ENCODE peak calls at places on chromosomes 12 and 14, in four cellular contexts. Q, F, L and Y are unnamed samples.

GRCh38 chr12:26434299-26434915 is 239.0 kb downstream of the SSPN start:
- DNase-seq in F (peak; percentile 58), L (no peak), Q (peak; percentile 48), Y (no peak)

GRCh38 chr14:35829449-35829848 is 3.3 kb downstream of the BRMS1L start:
- DNase-seq in F (no peak), Q (no peak), L (no peak), Y (no peak)

GRCh38 chr12:53651718-53652117 is 24.2 kb downstream of the ATP5MC2 start:
- DNase-seq in L (no peak), F (no peak), Q (no peak), Y (no peak)

GRCh38 chr12:94208433-94208921 is 60.1 kb downstream of the PLXNC1 start:
- DNase-seq in Q (no peak), F (no peak), L (no peak), Y (no peak)

GRCh38 chr14:99268776-99269510 is 3.1 kb downstream of the BCL11B start:
- DNase-seq in Q (no peak), L (no peak), F (no peak), Y (no peak)

GRCh38 chr12:6763380-6763779 is 2.8 kb upstream of the PTMS start:
- DNase-seq in Q (no peak), F (no peak), L (no peak), Y (no peak)

GRCh38 chr12:65620026-65620425 is 204.3 kb upstream of the HMGA2 start:
- DNase-seq in Q (no peak), L (no peak), F (no peak), Y (no peak)

GRCh38 chr12:75837700-75838099 is 193.9 kb downstream of the PHLDA1 start:
- DNase-seq in Q (no peak), L (no peak), F (peak; percentile 28), Y (no peak)

GRCh38 chr12:15701721-15702156 is 87.4 kb downstream of the EPS8 start:
- DNase-seq in L (no peak), Q (no peak), F (no peak), Y (no peak)

GRCh38 chr12:108583971-108584370 is 13.9 kb downstream of the TMEM119 start:
- DNase-seq in L (no peak), Q (no peak), F (no peak), Y (no peak)

GRCh38 chr12:31585271-31585670 is 5.7 kb downstream of the DENND5B start:
- DNase-seq in L (no peak), Q (no peak), F (no peak), Y (no peak)

GRCh38 chr12:116524964-116525379 is 34.2 kb upstream of the MAP1LC3B2 start:
- DNase-seq in Q (no peak), F (no peak), L (no peak), Y (no peak)

GRCh38 chr12:71627438-71628002 is 36.1 kb downstream of the ZFC3H1 start:
- DNase-seq in L (no peak), F (no peak), Q (no peak), Y (no peak)

GRCh38 chr12:991350-992278 is 591 bp downstream of the ERC1 start:
- DNase-seq in L (no peak), Q (peak; percentile 83), F (no peak), Y (peak; percentile 33)

GRCh38 chr14:94180655-94181271 is 6.6 kb downstream of the PPP4R4 start:
- DNase-seq in F (no peak), L (no peak), Q (peak; percentile 49), Y (no peak)

GRCh38 chr14:24309538-24310386 is at the start of gene LTB4R2:
- DNase-seq in Q (no peak), F (no peak), L (no peak), Y (no peak)

GRCh38 chr12:114976959-114977358 is 293.0 kb upstream of the TBX3 start:
- DNase-seq in L (no peak), Q (no peak), F (no peak), Y (no peak)

GRCh38 chr12:130953783-130954543 is at the start of gene ADGRD1:
- DNase-seq in L (no peak), F (peak; percentile 73), Q (peak; percentile 62), Y (no peak)

GRCh38 chr12:96770239-96770780 is 136.7 kb upstream of the NEDD1 start:
- DNase-seq in F (no peak), Q (no peak), L (no peak), Y (no peak)

GRCh38 chr14:93832076-93832475 is 43.8 kb upstream of the PRIMA1 start:
- DNase-seq in Q (no peak), F (no peak), L (no peak), Y (no peak)

GRCh38 chr12:29563636-29564035 is 66.2 kb upstream of the OVCH1 start:
- DNase-seq in Q (no peak), F (no peak), L (no peak), Y (no peak)

GRCh38 chr14:20652996-20653975 is 11.8 kb upstream of the OR6S1 start:
- DNase-seq in Q (peak; percentile 59), F (peak; percentile 20), L (no peak), Y (no peak)

GRCh38 chr12:95326855-95327254 is 109.2 kb downstream of the VEZT start:
- DNase-seq in F (no peak), L (no peak), Q (no peak), Y (no peak)

GRCh38 chr12:116594325-116595038 is 35.3 kb downstream of the MAP1LC3B2 start:
- DNase-seq in L (no peak), F (peak; percentile 62), Q (no peak), Y (peak; percentile 69)

GRCh38 chr12:104604070-104604994 is 147.6 kb downstream of the CHST11 start:
- DNase-seq in L (peak; percentile 73), F (peak; percentile 76), Q (peak; percentile 83), Y (peak; percentile 30)

GRCh38 chr12:22101749-22102243 is 55.8 kb downstream of the CMAS start:
- DNase-seq in L (no peak), Q (no peak), F (peak; percentile 24), Y (peak; percentile 17)

GRCh38 chr12:2154521-2154920 is 101.7 kb downstream of the CACNA1C start:
- DNase-seq in F (no peak), Q (no peak), L (no peak), Y (no peak)

GRCh38 chr12:30988086-30988485 is 61.5 kb downstream of the TSPAN11 start:
- DNase-seq in L (no peak), Q (no peak), F (peak; percentile 37), Y (no peak)

GRCh38 chr12:92339198-92339821 is 193.7 kb upstream of the BTG1 start:
- DNase-seq in F (no peak), L (no peak), Q (no peak), Y (no peak)

GRCh38 chr12:121494093-121494787 is 86.6 kb downstream of the KDM2B start:
- DNase-seq in L (no peak), F (peak; percentile 35), Q (peak; percentile 35), Y (peak; percentile 60)

GRCh38 chr12:95083938-95084337 is 10.5 kb upstream of the NR2C1 start:
- DNase-seq in Q (peak; percentile 30), F (peak; percentile 44), L (no peak), Y (no peak)

GRCh38 chr12:94689646-94690036 is 39.3 kb upstream of the TMCC3 start:
- DNase-seq in F (no peak), L (no peak), Q (no peak), Y (no peak)

GRCh38 chr12:96907681-96908163 is 665 bp downstream of the NEDD1 start:
- DNase-seq in L (no peak), Q (peak; percentile 33), F (no peak), Y (no peak)

GRCh38 chr14:90513151-90514014 is 116.6 kb downstream of the CALM1 start:
- DNase-seq in Q (peak; percentile 91), L (no peak), F (peak; percentile 93), Y (peak; percentile 86)

GRCh38 chr12:102876883-102877282 is 40.2 kb downstream of the PAH start:
- DNase-seq in L (no peak), F (no peak), Q (no peak), Y (no peak)

GRCh38 chr14:34593740-34594375 is 36.1 kb downstream of the SNX6 start:
- DNase-seq in F (no peak), L (no peak), Q (no peak), Y (peak; percentile 12)

GRCh38 chr12:125418902-125419564 is 353.8 kb downstream of the AACS start:
- DNase-seq in L (no peak), F (no peak), Q (no peak), Y (no peak)

GRCh38 chr12:1779783-1780182 is 40.6 kb upstream of the LRTM2 start:
- DNase-seq in L (no peak), F (no peak), Q (no peak), Y (no peak)

DNA sequence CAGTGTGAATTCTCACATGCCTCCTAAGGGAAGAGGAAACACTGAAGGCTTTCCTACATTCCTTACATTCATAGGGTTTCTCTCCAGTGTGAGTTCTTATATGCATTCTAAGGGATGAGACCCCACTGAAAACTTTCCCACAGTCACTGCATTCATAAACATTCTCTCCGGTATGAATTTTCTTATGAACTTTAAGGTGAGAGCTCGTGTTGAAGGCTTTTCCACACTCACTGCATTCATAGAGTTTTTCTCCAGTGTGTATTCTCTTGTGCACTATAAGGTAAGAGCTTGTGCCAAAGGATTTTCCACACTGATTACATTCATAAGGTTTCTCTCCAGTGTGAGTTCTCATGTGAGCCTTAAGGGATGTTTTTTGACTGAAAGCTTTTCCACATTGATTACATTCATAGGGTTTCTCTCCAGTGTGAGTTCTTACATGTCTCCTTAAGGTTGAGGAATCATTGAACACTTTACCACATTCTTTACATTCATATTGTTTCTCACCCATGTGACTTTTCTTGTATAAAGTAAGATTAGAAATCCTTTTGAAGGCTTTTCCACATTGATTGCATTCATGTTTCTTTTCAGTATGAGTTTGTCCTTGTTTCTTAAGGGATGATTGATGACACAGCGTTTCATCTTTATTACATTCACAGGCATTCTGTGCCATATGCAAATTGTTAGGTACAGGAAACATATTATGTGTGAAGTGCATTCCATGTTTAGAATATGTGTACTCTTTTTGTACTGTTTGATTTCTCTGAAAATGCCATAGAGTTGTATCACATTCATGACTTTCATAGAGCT is 9.5 kb downstream of the ZNF891 start:
- DNase-seq in L (no peak), F (no peak), Q (no peak), Y (no peak)
- H3K9me3 ChIP-seq in L (peaks cover 98% of the 10 kb centered on the region), F (peaks cover 12% of the 10 kb centered on the region), Q (peaks cover 83% of the 10 kb centered on the region), Y (peaks cover 100% of the 10 kb centered on the region)

GRCh38 chr12:133026996-133027395 is 10.3 kb upstream of the ZNF84 start:
- DNase-seq in L (no peak), Q (no peak), F (no peak), Y (no peak)
- H3K9me3 ChIP-seq in L (peaks cover 58% of the 10 kb centered on the region), Q (peaks cover 4% of the 10 kb centered on the region), F (no peaks in the 10 kb centered on the region), Y (peaks cover 76% of the 10 kb centered on the region)

GRCh38 chr12:61291647-61292046 is 968.6 kb upstream of the USP15 start:
- DNase-seq in L (no peak), F (no peak), Q (no peak), Y (no peak)

DNA sequence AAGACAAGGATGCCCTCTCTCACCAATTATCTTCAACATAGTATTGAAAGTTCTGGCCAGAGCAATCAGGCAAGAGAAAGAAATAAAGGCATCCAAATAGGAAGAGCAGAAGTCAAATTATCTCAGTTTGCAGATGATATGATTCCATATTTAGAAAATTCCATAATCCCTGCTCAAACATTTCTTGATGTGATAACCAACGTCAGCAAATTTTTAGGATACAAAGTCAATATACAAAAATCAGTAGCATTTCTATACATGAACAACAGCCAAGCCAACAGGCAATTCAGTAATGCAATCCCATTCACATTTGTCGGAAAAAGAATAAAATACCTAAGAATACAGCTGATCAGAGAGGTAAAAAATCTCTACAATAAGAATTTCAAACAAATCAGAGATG is 969.7 kb upstream of the USP15 start:
- DNase-seq in F (no peak), L (no peak), Q (no peak), Y (no peak)
- H3K9me3 ChIP-seq in F (no peaks in the 10 kb centered on the region), L (peaks cover 3% of the 10 kb centered on the region), Q (no peaks in the 10 kb centered on the region), Y (peaks cover 48% of the 10 kb centered on the region)

GRCh38 chr12:133105620-133106019 is 24.5 kb downstream of the ZNF891 start:
- DNase-seq in L (no peak), F (no peak), Q (no peak), Y (no peak)
- H3K9me3 ChIP-seq in L (peaks cover 100% of the 10 kb centered on the region), F (peaks cover 16% of the 10 kb centered on the region), Q (peaks cover 99% of the 10 kb centered on the region), Y (peaks cover 100% of the 10 kb centered on the region)